ENCODE peak calls at places on chromosome 7, in seven cellular contexts. One of them, this sample, is unnamed.

GRCh38 chr7:100441641-100442535 is 5.6 kb upstream of the PPP1R35 start:
- DNase-seq in stimulated activated CD8-positive, alpha-beta memory T cell treated with anti-CD3 and anti-CD28 coated beads, Interleukin-4, amount 100 ng/mL, for 24 hours: no peak
- DNase-seq in GM04504: no peak
- DNase-seq in caudate nucleus: no peak
- DNase-seq in A549: no peak
- DNase-seq in T follicular helper cell: no peak
- DNase-seq in stimulated activated CD4-positive, alpha-beta T cell treated with anti-CD3 and anti-CD28 coated beads, TNF-alpha, amount 100 ng/mL, for 4 hours: no peak
- DNase-seq in this sample: no peak

GRCh38 chr7:151818674-151819519 is 58.0 kb downstream of the PRKAG2 start:
- DNase-seq in A549: no peak
- DNase-seq in GM04504: no peak
- DNase-seq in stimulated activated CD4-positive, alpha-beta T cell treated with anti-CD3 and anti-CD28 coated beads, TNF-alpha, amount 100 ng/mL, for 4 hours: no peak
- DNase-seq in stimulated activated CD8-positive, alpha-beta memory T cell treated with anti-CD3 and anti-CD28 coated beads, Interleukin-4, amount 100 ng/mL, for 24 hours: no peak
- DNase-seq in T follicular helper cell: no peak
- DNase-seq in caudate nucleus: no peak
- DNase-seq in this sample: no peak

GRCh38 chr7:150879345-150879744 is 27.0 kb downstream of the AOC1 start:
- DNase-seq in GM04504: no peak
- DNase-seq in T follicular helper cell: no peak
- DNase-seq in stimulated activated CD8-positive, alpha-beta memory T cell treated with anti-CD3 and anti-CD28 coated beads, Interleukin-4, amount 100 ng/mL, for 24 hours: no peak
- DNase-seq in caudate nucleus: no peak
- DNase-seq in A549: no peak
- DNase-seq in stimulated activated CD4-positive, alpha-beta T cell treated with anti-CD3 and anti-CD28 coated beads, TNF-alpha, amount 100 ng/mL, for 4 hours: no peak
- DNase-seq in this sample: no peak

GRCh38 chr7:44530990-44531389 is 10.1 kb downstream of the NPC1L1 start:
- DNase-seq in stimulated activated CD8-positive, alpha-beta memory T cell treated with anti-CD3 and anti-CD28 coated beads, Interleukin-4, amount 100 ng/mL, for 24 hours: no peak
- DNase-seq in GM04504: no peak
- DNase-seq in A549: no peak
- DNase-seq in caudate nucleus: no peak
- DNase-seq in stimulated activated CD4-positive, alpha-beta T cell treated with anti-CD3 and anti-CD28 coated beads, TNF-alpha, amount 100 ng/mL, for 4 hours: no peak
- DNase-seq in T follicular helper cell: no peak
- DNase-seq in this sample: no peak

GRCh38 chr7:3321206-3321605 is 20.2 kb downstream of the SDK1 start:
- DNase-seq in stimulated activated CD4-positive, alpha-beta T cell treated with anti-CD3 and anti-CD28 coated beads, TNF-alpha, amount 100 ng/mL, for 4 hours: no peak
- DNase-seq in stimulated activated CD8-positive, alpha-beta memory T cell treated with anti-CD3 and anti-CD28 coated beads, Interleukin-4, amount 100 ng/mL, for 24 hours: no peak
- DNase-seq in caudate nucleus: no peak
- DNase-seq in A549: no peak
- DNase-seq in T follicular helper cell: no peak
- DNase-seq in GM04504: no peak
- DNase-seq in this sample: no peak

GRCh38 chr7:91876391-91877133 is 3.9 kb downstream of the MTERF1 start:
- DNase-seq in A549: peak
- DNase-seq in GM04504: no peak
- DNase-seq in stimulated activated CD4-positive, alpha-beta T cell treated with anti-CD3 and anti-CD28 coated beads, TNF-alpha, amount 100 ng/mL, for 4 hours: no peak
- DNase-seq in caudate nucleus: no peak
- DNase-seq in T follicular helper cell: no peak
- DNase-seq in stimulated activated CD8-positive, alpha-beta memory T cell treated with anti-CD3 and anti-CD28 coated beads, Interleukin-4, amount 100 ng/mL, for 24 hours: no peak
- DNase-seq in this sample: no peak

GRCh38 chr7:76089865-76090495 is 42.1 kb downstream of the MDH2 start:
- DNase-seq in GM04504: no peak
- DNase-seq in stimulated activated CD4-positive, alpha-beta T cell treated with anti-CD3 and anti-CD28 coated beads, TNF-alpha, amount 100 ng/mL, for 4 hours: no peak
- DNase-seq in caudate nucleus: no peak
- DNase-seq in stimulated activated CD8-positive, alpha-beta memory T cell treated with anti-CD3 and anti-CD28 coated beads, Interleukin-4, amount 100 ng/mL, for 24 hours: no peak
- DNase-seq in T follicular helper cell: no peak
- DNase-seq in A549: no peak
- DNase-seq in this sample: no peak

GRCh38 chr7:47489624-47490023 is 92.3 kb downstream of the TNS3 start:
- DNase-seq in caudate nucleus: no peak
- DNase-seq in A549: no peak
- DNase-seq in stimulated activated CD4-positive, alpha-beta T cell treated with anti-CD3 and anti-CD28 coated beads, TNF-alpha, amount 100 ng/mL, for 4 hours: no peak
- DNase-seq in GM04504: no peak
- DNase-seq in stimulated activated CD8-positive, alpha-beta memory T cell treated with anti-CD3 and anti-CD28 coated beads, Interleukin-4, amount 100 ng/mL, for 24 hours: no peak
- DNase-seq in T follicular helper cell: no peak
- DNase-seq in this sample: no peak

GRCh38 chr7:30654296-30655090 is 27.8 kb downstream of the CRHR2 start:
- DNase-seq in T follicular helper cell: no peak
- DNase-seq in A549: no peak
- DNase-seq in stimulated activated CD4-positive, alpha-beta T cell treated with anti-CD3 and anti-CD28 coated beads, TNF-alpha, amount 100 ng/mL, for 4 hours: no peak
- DNase-seq in GM04504: no peak
- DNase-seq in stimulated activated CD8-positive, alpha-beta memory T cell treated with anti-CD3 and anti-CD28 coated beads, Interleukin-4, amount 100 ng/mL, for 24 hours: no peak
- DNase-seq in caudate nucleus: no peak
- DNase-seq in this sample: no peak

GRCh38 chr7:33578166-33578565 is 327.2 kb upstream of the BMPER start:
- DNase-seq in GM04504: no peak
- DNase-seq in A549: no peak
- DNase-seq in stimulated activated CD4-positive, alpha-beta T cell treated with anti-CD3 and anti-CD28 coated beads, TNF-alpha, amount 100 ng/mL, for 4 hours: no peak
- DNase-seq in caudate nucleus: no peak
- DNase-seq in T follicular helper cell: no peak
- DNase-seq in stimulated activated CD8-positive, alpha-beta memory T cell treated with anti-CD3 and anti-CD28 coated beads, Interleukin-4, amount 100 ng/mL, for 24 hours: no peak
- DNase-seq in this sample: no peak

GRCh38 chr7:102296514-102296913 is 9.8 kb downstream of the SH2B2 start:
- DNase-seq in T follicular helper cell: no peak
- DNase-seq in A549: no peak
- DNase-seq in stimulated activated CD8-positive, alpha-beta memory T cell treated with anti-CD3 and anti-CD28 coated beads, Interleukin-4, amount 100 ng/mL, for 24 hours: no peak
- DNase-seq in stimulated activated CD4-positive, alpha-beta T cell treated with anti-CD3 and anti-CD28 coated beads, TNF-alpha, amount 100 ng/mL, for 4 hours: no peak
- DNase-seq in GM04504: no peak
- DNase-seq in caudate nucleus: no peak
- DNase-seq in this sample: no peak

GRCh38 chr7:107891619-107892366 is 810 bp downstream of the DLD start:
- DNase-seq in T follicular helper cell: no peak
- DNase-seq in GM04504: no peak
- DNase-seq in stimulated activated CD4-positive, alpha-beta T cell treated with anti-CD3 and anti-CD28 coated beads, TNF-alpha, amount 100 ng/mL, for 4 hours: no peak
- DNase-seq in stimulated activated CD8-positive, alpha-beta memory T cell treated with anti-CD3 and anti-CD28 coated beads, Interleukin-4, amount 100 ng/mL, for 24 hours: no peak
- DNase-seq in A549: no peak
- DNase-seq in caudate nucleus: no peak
- DNase-seq in this sample: no peak

GRCh38 chr7:158611541-158611940 is 23.9 kb upstream of the PTPRN2 start:
- DNase-seq in stimulated activated CD8-positive, alpha-beta memory T cell treated with anti-CD3 and anti-CD28 coated beads, Interleukin-4, amount 100 ng/mL, for 24 hours: no peak
- DNase-seq in A549: no peak
- DNase-seq in T follicular helper cell: no peak
- DNase-seq in GM04504: no peak
- DNase-seq in caudate nucleus: no peak
- DNase-seq in stimulated activated CD4-positive, alpha-beta T cell treated with anti-CD3 and anti-CD28 coated beads, TNF-alpha, amount 100 ng/mL, for 4 hours: no peak
- DNase-seq in this sample: no peak

GRCh38 chr7:17367502-17367901 is 69.0 kb downstream of the AHR start:
- DNase-seq in GM04504: no peak
- DNase-seq in T follicular helper cell: no peak
- DNase-seq in caudate nucleus: no peak
- DNase-seq in stimulated activated CD8-positive, alpha-beta memory T cell treated with anti-CD3 and anti-CD28 coated beads, Interleukin-4, amount 100 ng/mL, for 24 hours: no peak
- DNase-seq in stimulated activated CD4-positive, alpha-beta T cell treated with anti-CD3 and anti-CD28 coated beads, TNF-alpha, amount 100 ng/mL, for 4 hours: no peak
- DNase-seq in A549: no peak
- DNase-seq in this sample: no peak

GRCh38 chr7:148242271-148242801 is 348.2 kb upstream of the C7orf33 start:
- DNase-seq in GM04504: peak
- DNase-seq in stimulated activated CD8-positive, alpha-beta memory T cell treated with anti-CD3 and anti-CD28 coated beads, Interleukin-4, amount 100 ng/mL, for 24 hours: no peak
- DNase-seq in caudate nucleus: no peak
- DNase-seq in A549: peak
- DNase-seq in T follicular helper cell: no peak
- DNase-seq in stimulated activated CD4-positive, alpha-beta T cell treated with anti-CD3 and anti-CD28 coated beads, TNF-alpha, amount 100 ng/mL, for 4 hours: no peak
- DNase-seq in this sample: no peak

GRCh38 chr7:129959480-129960332 is 6.9 kb upstream of the UBE2H start:
- DNase-seq in A549: no peak
- DNase-seq in stimulated activated CD8-positive, alpha-beta memory T cell treated with anti-CD3 and anti-CD28 coated beads, Interleukin-4, amount 100 ng/mL, for 24 hours: no peak
- DNase-seq in stimulated activated CD4-positive, alpha-beta T cell treated with anti-CD3 and anti-CD28 coated beads, TNF-alpha, amount 100 ng/mL, for 4 hours: no peak
- DNase-seq in T follicular helper cell: no peak
- DNase-seq in caudate nucleus: no peak
- DNase-seq in GM04504: no peak
- DNase-seq in this sample: no peak

GRCh38 chr7:105677803-105678583 is 96.7 kb upstream of the EFCAB10 start:
- DNase-seq in GM04504: no peak
- DNase-seq in T follicular helper cell: peak
- DNase-seq in A549: no peak
- DNase-seq in stimulated activated CD4-positive, alpha-beta T cell treated with anti-CD3 and anti-CD28 coated beads, TNF-alpha, amount 100 ng/mL, for 4 hours: no peak
- DNase-seq in stimulated activated CD8-positive, alpha-beta memory T cell treated with anti-CD3 and anti-CD28 coated beads, Interleukin-4, amount 100 ng/mL, for 24 hours: no peak
- DNase-seq in caudate nucleus: no peak
- DNase-seq in this sample: no peak

GRCh38 chr7:85185355-85186082 is 1.3 kb downstream of the SEMA3D start:
- DNase-seq in T follicular helper cell: no peak
- DNase-seq in A549: peak
- DNase-seq in caudate nucleus: peak
- DNase-seq in stimulated activated CD4-positive, alpha-beta T cell treated with anti-CD3 and anti-CD28 coated beads, TNF-alpha, amount 100 ng/mL, for 4 hours: no peak
- DNase-seq in stimulated activated CD8-positive, alpha-beta memory T cell treated with anti-CD3 and anti-CD28 coated beads, Interleukin-4, amount 100 ng/mL, for 24 hours: no peak
- DNase-seq in GM04504: no peak
- DNase-seq in this sample: peak

GRCh38 chr7:134785842-134786241 is 6.4 kb downstream of the CALD1 start:
- DNase-seq in A549: no peak
- DNase-seq in stimulated activated CD8-positive, alpha-beta memory T cell treated with anti-CD3 and anti-CD28 coated beads, Interleukin-4, amount 100 ng/mL, for 24 hours: no peak
- DNase-seq in caudate nucleus: no peak
- DNase-seq in GM04504: no peak
- DNase-seq in T follicular helper cell: no peak
- DNase-seq in stimulated activated CD4-positive, alpha-beta T cell treated with anti-CD3 and anti-CD28 coated beads, TNF-alpha, amount 100 ng/mL, for 4 hours: no peak
- DNase-seq in this sample: no peak

GRCh38 chr7:48087349-48087748 is 1.7 kb upstream of the UPP1 start:
- DNase-seq in T follicular helper cell: no peak
- DNase-seq in GM04504: no peak
- DNase-seq in stimulated activated CD4-positive, alpha-beta T cell treated with anti-CD3 and anti-CD28 coated beads, TNF-alpha, amount 100 ng/mL, for 4 hours: no peak
- DNase-seq in caudate nucleus: no peak
- DNase-seq in stimulated activated CD8-positive, alpha-beta memory T cell treated with anti-CD3 and anti-CD28 coated beads, Interleukin-4, amount 100 ng/mL, for 24 hours: no peak
- DNase-seq in A549: no peak
- DNase-seq in this sample: no peak

GRCh38 chr7:91050677-91051076 is 213.6 kb upstream of the FZD1 start:
- DNase-seq in stimulated activated CD8-positive, alpha-beta memory T cell treated with anti-CD3 and anti-CD28 coated beads, Interleukin-4, amount 100 ng/mL, for 24 hours: no peak
- DNase-seq in stimulated activated CD4-positive, alpha-beta T cell treated with anti-CD3 and anti-CD28 coated beads, TNF-alpha, amount 100 ng/mL, for 4 hours: no peak
- DNase-seq in caudate nucleus: no peak
- DNase-seq in A549: no peak
- DNase-seq in T follicular helper cell: no peak
- DNase-seq in GM04504: no peak
- DNase-seq in this sample: no peak

GRCh38 chr7:157690058-157690832 is 353.4 kb downstream of the DNAJB6 start:
- DNase-seq in GM04504: no peak
- DNase-seq in stimulated activated CD8-positive, alpha-beta memory T cell treated with anti-CD3 and anti-CD28 coated beads, Interleukin-4, amount 100 ng/mL, for 24 hours: no peak
- DNase-seq in caudate nucleus: no peak
- DNase-seq in stimulated activated CD4-positive, alpha-beta T cell treated with anti-CD3 and anti-CD28 coated beads, TNF-alpha, amount 100 ng/mL, for 4 hours: no peak
- DNase-seq in T follicular helper cell: no peak
- DNase-seq in A549: no peak
- DNase-seq in this sample: no peak

GRCh38 chr7:78134256-78134655 is 335.7 kb downstream of the PHTF2 start:
- DNase-seq in GM04504: peak
- DNase-seq in stimulated activated CD4-positive, alpha-beta T cell treated with anti-CD3 and anti-CD28 coated beads, TNF-alpha, amount 100 ng/mL, for 4 hours: no peak
- DNase-seq in A549: peak
- DNase-seq in caudate nucleus: no peak
- DNase-seq in T follicular helper cell: no peak
- DNase-seq in stimulated activated CD8-positive, alpha-beta memory T cell treated with anti-CD3 and anti-CD28 coated beads, Interleukin-4, amount 100 ng/mL, for 24 hours: no peak
- DNase-seq in this sample: no peak

GRCh38 chr7:135842446-135843175 is 94.0 kb upstream of the FAM180A start:
- DNase-seq in T follicular helper cell: no peak
- DNase-seq in caudate nucleus: no peak
- DNase-seq in stimulated activated CD8-positive, alpha-beta memory T cell treated with anti-CD3 and anti-CD28 coated beads, Interleukin-4, amount 100 ng/mL, for 24 hours: no peak
- DNase-seq in A549: no peak
- DNase-seq in stimulated activated CD4-positive, alpha-beta T cell treated with anti-CD3 and anti-CD28 coated beads, TNF-alpha, amount 100 ng/mL, for 4 hours: no peak
- DNase-seq in GM04504: peak
- DNase-seq in this sample: no peak

GRCh38 chr7:139570119-139570518 is 46.6 kb downstream of the CLEC2L start:
- DNase-seq in GM04504: no peak
- DNase-seq in caudate nucleus: peak
- DNase-seq in stimulated activated CD8-positive, alpha-beta memory T cell treated with anti-CD3 and anti-CD28 coated beads, Interleukin-4, amount 100 ng/mL, for 24 hours: no peak
- DNase-seq in A549: no peak
- DNase-seq in T follicular helper cell: no peak
- DNase-seq in stimulated activated CD4-positive, alpha-beta T cell treated with anti-CD3 and anti-CD28 coated beads, TNF-alpha, amount 100 ng/mL, for 4 hours: no peak
- DNase-seq in this sample: no peak

GRCh38 chr7:104010052-104010909 is 20.8 kb upstream of the RELN start:
- DNase-seq in T follicular helper cell: no peak
- DNase-seq in A549: no peak
- DNase-seq in stimulated activated CD4-positive, alpha-beta T cell treated with anti-CD3 and anti-CD28 coated beads, TNF-alpha, amount 100 ng/mL, for 4 hours: no peak
- DNase-seq in GM04504: no peak
- DNase-seq in caudate nucleus: no peak
- DNase-seq in stimulated activated CD8-positive, alpha-beta memory T cell treated with anti-CD3 and anti-CD28 coated beads, Interleukin-4, amount 100 ng/mL, for 24 hours: no peak
- DNase-seq in this sample: no peak

GRCh38 chr7:37365405-37365804 is 83.3 kb downstream of the ELMO1 start:
- DNase-seq in T follicular helper cell: no peak
- DNase-seq in caudate nucleus: no peak
- DNase-seq in stimulated activated CD8-positive, alpha-beta memory T cell treated with anti-CD3 and anti-CD28 coated beads, Interleukin-4, amount 100 ng/mL, for 24 hours: no peak
- DNase-seq in GM04504: no peak
- DNase-seq in stimulated activated CD4-positive, alpha-beta T cell treated with anti-CD3 and anti-CD28 coated beads, TNF-alpha, amount 100 ng/mL, for 4 hours: no peak
- DNase-seq in A549: no peak
- DNase-seq in this sample: no peak

GRCh38 chr7:141468341-141468740 is 82.9 kb upstream of the AGK start:
- DNase-seq in stimulated activated CD8-positive, alpha-beta memory T cell treated with anti-CD3 and anti-CD28 coated beads, Interleukin-4, amount 100 ng/mL, for 24 hours: no peak
- DNase-seq in caudate nucleus: no peak
- DNase-seq in stimulated activated CD4-positive, alpha-beta T cell treated with anti-CD3 and anti-CD28 coated beads, TNF-alpha, amount 100 ng/mL, for 4 hours: no peak
- DNase-seq in A549: no peak
- DNase-seq in GM04504: no peak
- DNase-seq in T follicular helper cell: no peak
- DNase-seq in this sample: no peak

This sample was measured in left ventricle myocardium inferior.